ENCODE peak calls at places on chromosomes 3 and 15, in ten cellular contexts. A is heart right ventricle, N is dorsolateral prefrontal cortex, Y is mesendoderm, L is cardiac muscle cell, T is A549, S is ovary, X is mammary epithelial cell, C is transverse colon, R is stomach. K is an unnamed sample.

GRCh38 chr15:60651155-60651554 is 172.2 kb upstream of the ICE2 start:
- DNase-seq in A (no peak), N (no peak), Y (no peak), L (peak), T (no peak), S (no peak), X (no peak), C (no peak), R (no peak), K (no peak)

GRCh38 chr3:106126836-106127235 is 258.0 kb upstream of the CBLB start:
- DNase-seq in A (no peak), N (no peak), Y (peak), L (no peak), T (no peak), S (no peak), X (no peak), C (no peak), R (no peak), K (no peak)

GRCh38 chr3:71421475-71421819 is 162.1 kb downstream of the FOXP1 start:
- DNase-seq in A (no peak), N (no peak), Y (no peak), L (no peak), T (no peak), S (no peak), X (no peak), C (no peak), R (no peak), K (no peak)

GRCh38 chr3:59877679-59878427 is 828.0 kb upstream of the CFAP20DC start:
- DNase-seq in A (no peak), N (no peak), Y (no peak), L (no peak), T (no peak), S (no peak), X (peak), C (no peak), R (no peak), K (no peak)

GRCh38 chr3:5036858-5037257 is 57.6 kb downstream of the BHLHE40 start:
- DNase-seq in A (no peak), N (no peak), Y (no peak), L (no peak), T (no peak), S (no peak), X (no peak), C (no peak), R (no peak), K (no peak)

GRCh38 chr3:99927651-99928390 is 110.2 kb downstream of the CMSS1 start:
- DNase-seq in A (no peak), N (no peak), Y (no peak), L (no peak), T (no peak), S (no peak), X (no peak), C (no peak), R (no peak), K (no peak)

GRCh38 chr3:86743233-86743632 is 247.7 kb downstream of the VGLL3 start:
- DNase-seq in A (no peak), N (no peak), Y (no peak), L (no peak), T (no peak), S (no peak), X (peak), C (no peak), R (no peak), K (no peak)

GRCh38 chr3:14358426-14359211 is 43.8 kb upstream of the SLC6A6 start:
- DNase-seq in A (peak), N (no peak), Y (no peak), L (peak), T (no peak), S (peak), X (peak), C (peak), R (peak), K (no peak)

GRCh38 chr3:42020681-42021307 is 58.9 kb upstream of the ULK4 start:
- DNase-seq in A (no peak), N (no peak), Y (no peak), L (peak), T (no peak), S (no peak), X (peak), C (no peak), R (no peak), K (no peak)

GRCh38 chr3:177451940-177452484 is 254.7 kb upstream of the TBL1XR1 start:
- DNase-seq in A (no peak), N (no peak), Y (no peak), L (peak), T (no peak), S (no peak), X (peak), C (no peak), R (no peak), K (no peak)

GRCh38 chr3:98962189-98962930 is 60.9 kb upstream of the DCBLD2 start:
- DNase-seq in A (no peak), N (no peak), Y (no peak), L (peak), T (peak), S (no peak), X (peak), C (no peak), R (no peak), K (no peak)

GRCh38 chr3:71658131-71658530 is 67.1 kb downstream of the EIF4E3 start:
- DNase-seq in A (peak), N (peak), Y (no peak), L (peak), T (no peak), S (peak), X (peak), C (peak), R (peak), K (no peak)

GRCh38 chr15:89361451-89362202 is 27.0 kb upstream of the POLG start:
- DNase-seq in A (peak), N (peak), Y (peak), L (peak), T (peak), S (peak), X (peak), C (peak), R (peak), K (peak)

GRCh38 chr15:79640206-79640605 is 208.1 kb downstream of the MINAR1 start:
- DNase-seq in A (peak), N (no peak), Y (peak), L (peak), T (peak), S (no peak), X (peak), C (no peak), R (peak), K (no peak)

GRCh38 chr15:77497108-77497737 is 76.5 kb downstream of the HMG20A start:
- DNase-seq in A (peak), N (peak), Y (peak), L (peak), T (no peak), S (peak), X (peak), C (peak), R (peak), K (no peak)

GRCh38 chr15:27743078-27743477 is 356.0 kb downstream of the OCA2 start:
- DNase-seq in A (peak), N (peak), Y (no peak), L (no peak), T (no peak), S (no peak), X (no peak), C (no peak), R (no peak), K (no peak)

GRCh38 chr3:65961733-65962132 is 77.0 kb downstream of the MAGI1 start:
- DNase-seq in A (no peak), N (no peak), Y (no peak), L (peak), T (no peak), S (no peak), X (no peak), C (no peak), R (no peak), K (no peak)

GRCh38 chr3:98602078-98602678 is 8.8 kb upstream of the CPOX start:
- DNase-seq in A (peak), N (no peak), Y (peak), L (peak), T (peak), S (no peak), X (peak), C (no peak), R (peak), K (peak)

GRCh38 chr3:150146891-150147761 is 176.4 kb upstream of the PFN2 start:
- DNase-seq in A (peak), N (no peak), Y (no peak), L (peak), T (no peak), S (peak), X (peak), C (peak), R (no peak), K (peak)

GRCh38 chr3:23356169-23356568 is 153.0 kb downstream of the UBE2E2 start:
- DNase-seq in A (no peak), N (no peak), Y (no peak), L (no peak), T (no peak), S (no peak), X (no peak), C (no peak), R (no peak), K (no peak)

GRCh38 chr3:155657161-155657560 is 87.7 kb downstream of the PLCH1 start:
- DNase-seq in A (no peak), N (no peak), Y (no peak), L (no peak), T (no peak), S (no peak), X (no peak), C (no peak), R (no peak), K (no peak)

GRCh38 chr3:185797993-185798830 is 26.6 kb downstream of the IGF2BP2 start:
- DNase-seq in A (no peak), N (no peak), Y (no peak), L (no peak), T (no peak), S (no peak), X (no peak), C (no peak), R (no peak), K (no peak)
- H3K27ac ChIP-seq in A (no peak), N (no peak), Y (no peak), L (no peak), T (no peak), S (no peak), X (peak), C (no peak), R (no peak), K (no peak)

DNA sequence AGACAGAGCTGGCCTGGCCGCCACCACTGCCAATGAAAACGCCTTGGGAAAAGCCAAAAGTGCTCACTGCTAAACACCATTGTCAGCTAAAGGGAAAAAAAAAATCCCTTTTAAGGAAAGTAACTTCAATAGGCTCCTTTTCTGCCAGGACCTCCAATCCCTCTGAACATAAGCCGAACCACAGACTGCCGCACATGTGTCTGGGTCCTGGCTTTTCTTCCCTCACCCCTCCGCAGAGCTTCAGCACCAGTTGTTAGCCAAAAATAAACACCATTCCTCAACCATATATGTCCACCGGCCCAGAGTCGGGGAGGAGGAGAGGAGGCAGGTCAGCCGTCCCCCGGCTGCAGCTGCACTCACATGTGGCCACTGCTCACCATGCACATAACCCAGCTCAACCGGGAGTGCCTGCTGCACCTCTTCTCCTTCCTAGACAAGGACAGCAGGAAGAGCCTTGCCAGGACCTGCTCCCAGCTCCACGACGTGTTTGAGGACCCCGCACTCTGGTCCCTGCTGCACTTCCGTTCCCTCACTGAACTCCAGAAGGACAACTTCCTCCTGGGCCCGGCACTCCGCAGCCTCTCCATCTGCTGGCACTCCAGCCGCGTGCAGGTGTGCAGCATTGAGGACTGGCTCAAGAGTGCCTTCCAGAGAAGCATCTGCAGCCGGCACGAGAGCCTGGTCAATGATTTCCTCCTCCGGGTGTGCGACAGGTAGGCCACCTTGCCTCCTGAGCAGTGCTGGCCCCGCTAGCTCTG is at the start of gene FBXL22:
- DNase-seq in A (peak), N (no peak), Y (no peak), L (peak), T (no peak), S (no peak), X (no peak), C (peak), R (no peak), K (no peak)
- H3K4me3 ChIP-seq in A (peak), N (no peak), Y (no peak), L (no peak), T (no peak), S (peak), X (no peak), C (peak), R (peak), K (no peak)

GRCh38 chr3:45981321-45982038 is 14.1 kb downstream of the FYCO1 start:
- DNase-seq in A (no peak), N (no peak), Y (no peak), L (peak), T (no peak), S (no peak), X (no peak), C (no peak), R (no peak), K (no peak)
- H3K27ac ChIP-seq in A (peak), N (no peak), Y (no peak), L (no peak), T (no peak), S (no peak), X (no peak), C (no peak), R (peak), K (no peak)

GRCh38 chr15:90460142-90460824 is 69.4 kb upstream of the CRTC3 start:
- DNase-seq in A (no peak), N (no peak), Y (no peak), L (peak), T (no peak), S (no peak), X (no peak), C (no peak), R (no peak), K (no peak)

GRCh38 chr15:90465930-90466567 is 63.7 kb upstream of the CRTC3 start:
- DNase-seq in A (no peak), N (no peak), Y (no peak), L (no peak), T (no peak), S (no peak), X (peak), C (no peak), R (no peak), K (no peak)

GRCh38 chr15:90459368-90459767 is 70.4 kb upstream of the CRTC3 start:
- DNase-seq in A (peak), N (no peak), Y (no peak), L (peak), T (no peak), S (no peak), X (no peak), C (no peak), R (no peak), K (no peak)

GRCh38 chr15:90465140-90465929 is 64.4 kb upstream of the CRTC3 start:
- DNase-seq in A (no peak), N (no peak), Y (no peak), L (peak), T (no peak), S (no peak), X (no peak), C (no peak), R (no peak), K (no peak)

GRCh38 chr15:90463381-90463780 is 66.3 kb upstream of the CRTC3 start:
- DNase-seq in A (peak), N (no peak), Y (no peak), L (peak), T (no peak), S (no peak), X (peak), C (no peak), R (no peak), K (no peak)
- H3K4me3 ChIP-seq in A (no peak), N (no peak), Y (no peak), L (no peak), T (no peak), S (no peak), X (no peak), C (no peak), R (no peak), K (no peak)

GRCh38 chr3:15638193-15638890 is 36.8 kb downstream of the BTD start:
- DNase-seq in A (no peak), N (no peak), Y (no peak), L (peak), T (no peak), S (no peak), X (no peak), C (peak), R (no peak), K (no peak)
- H3K27ac ChIP-seq in A (no peak), N (peak), Y (no peak), L (no peak), T (peak), S (no peak), X (no peak), C (peak), R (peak), K (no peak)

K was measured in WERI-Rb-1.